ENCODE peak calls at places on chromosomes 1 and 21, in four cellular contexts. One of them, this sample, is unnamed.

GRCh38 chr1:64392109-64392508 is 77.8 kb upstream of the CACHD1 start:
- DNase-seq in fibroblast of the conjunctiva: no peak
- DNase-seq in GM12865: no peak
- DNase-seq in NCI-H2081: no peak
- DNase-seq in this sample: no peak

GRCh38 chr1:113947388-113948107 is 18.4 kb downstream of the HIPK1 start:
- DNase-seq in GM12865: no peak
- DNase-seq in NCI-H2081: no peak
- DNase-seq in fibroblast of the conjunctiva: no peak
- DNase-seq in this sample: no peak

GRCh38 chr1:99751877-99752504 is 14.4 kb downstream of the FRRS1 start:
- DNase-seq in fibroblast of the conjunctiva: no peak
- DNase-seq in GM12865: peak; percentile 80
- DNase-seq in NCI-H2081: no peak
- DNase-seq in this sample: peak; percentile 46

GRCh38 chr21:45901061-45901690 is 80.4 kb upstream of the COL6A1 start:
- DNase-seq in NCI-H2081: no peak
- DNase-seq in fibroblast of the conjunctiva: no peak
- DNase-seq in GM12865: no peak
- DNase-seq in this sample: no peak

GRCh38 chr1:115457295-115457694 is 119.2 kb upstream of the NGF start:
- DNase-seq in GM12865: no peak
- DNase-seq in NCI-H2081: peak; percentile 38
- DNase-seq in fibroblast of the conjunctiva: no peak
- DNase-seq in this sample: no peak

GRCh38 chr1:92877792-92878191 is 46.0 kb downstream of the RPL5 start:
- DNase-seq in fibroblast of the conjunctiva: peak; percentile 1
- DNase-seq in GM12865: peak; percentile 69
- DNase-seq in NCI-H2081: peak; percentile 19
- DNase-seq in this sample: no peak

GRCh38 chr1:20358761-20359263 is 68.1 kb downstream of the VWA5B1 start:
- DNase-seq in NCI-H2081: no peak
- DNase-seq in GM12865: no peak
- DNase-seq in fibroblast of the conjunctiva: peak; percentile 56
- DNase-seq in this sample: no peak

GRCh38 chr1:59272507-59272906 is 24.4 kb upstream of the FGGY start:
- DNase-seq in NCI-H2081: no peak
- DNase-seq in fibroblast of the conjunctiva: peak; percentile 55
- DNase-seq in GM12865: peak; percentile 76
- DNase-seq in this sample: no peak

GRCh38 chr1:232704694-232705680 is 75.1 kb upstream of the SIPA1L2 start:
- DNase-seq in fibroblast of the conjunctiva: peak; percentile 54
- DNase-seq in NCI-H2081: peak; percentile 95
- DNase-seq in GM12865: no peak
- DNase-seq in this sample: no peak

GRCh38 chr1:186014370-186015030 is 280.3 kb downstream of the HMCN1 start:
- DNase-seq in fibroblast of the conjunctiva: no peak
- DNase-seq in GM12865: no peak
- DNase-seq in NCI-H2081: no peak
- DNase-seq in this sample: no peak

GRCh38 chr1:1947493-1947892 is 28.4 kb upstream of the TMEM52 start:
- DNase-seq in GM12865: no peak
- DNase-seq in NCI-H2081: no peak
- DNase-seq in fibroblast of the conjunctiva: no peak
- DNase-seq in this sample: no peak

GRCh38 chr1:183069562-183070216 is 46.5 kb downstream of the LAMC1 start:
- DNase-seq in fibroblast of the conjunctiva: no peak
- DNase-seq in NCI-H2081: peak; percentile 51
- DNase-seq in GM12865: no peak
- DNase-seq in this sample: no peak

GRCh38 chr1:59926381-59927243 is at the start of gene CYP2J2:
- DNase-seq in NCI-H2081: peak; percentile 60
- DNase-seq in GM12865: no peak
- DNase-seq in fibroblast of the conjunctiva: no peak
- DNase-seq in this sample: no peak

GRCh38 chr1:223834660-223835263 is 11.0 kb downstream of the TP53BP2 start:
- DNase-seq in fibroblast of the conjunctiva: no peak
- DNase-seq in GM12865: no peak
- DNase-seq in NCI-H2081: no peak
- DNase-seq in this sample: no peak